ENCODE peak calls at places on chromosomes 2 and 18, in nine cellular contexts. One of them, this sample, is unnamed.

GRCh38 chr2:50116611-50117010 is 915.3 kb downstream of the NRXN1 start:
- DNase-seq in fibroblast of the aortic adventitia: no peak
- DNase-seq in C1 segment of cervical spinal cord: no peak
- DNase-seq in tibial artery: no peak
- DNase-seq in NCI-H2081: no peak
- DNase-seq in foreskin fibroblast: no peak
- DNase-seq in AG08395: no peak
- DNase-seq in right cardiac atrium: no peak
- DNase-seq in mesendoderm: no peak
- DNase-seq in this sample: no peak

GRCh38 chr2:10242451-10242850 is 60.3 kb upstream of the HPCAL1 start:
- DNase-seq in AG08395: no peak
- DNase-seq in foreskin fibroblast: no peak
- DNase-seq in C1 segment of cervical spinal cord: no peak
- DNase-seq in mesendoderm: no peak
- DNase-seq in right cardiac atrium: no peak
- DNase-seq in tibial artery: no peak
- DNase-seq in fibroblast of the aortic adventitia: no peak
- DNase-seq in NCI-H2081: no peak
- DNase-seq in this sample: no peak

GRCh38 chr18:49618741-49619392 is 57.0 kb downstream of the LIPG start:
- DNase-seq in right cardiac atrium: no peak
- DNase-seq in foreskin fibroblast: no peak
- DNase-seq in tibial artery: no peak
- DNase-seq in fibroblast of the aortic adventitia: peak; percentile 48
- DNase-seq in C1 segment of cervical spinal cord: no peak
- DNase-seq in AG08395: no peak
- DNase-seq in NCI-H2081: no peak
- DNase-seq in mesendoderm: peak; percentile 49
- DNase-seq in this sample: no peak

GRCh38 chr2:235850771-235851551 is 317.2 kb downstream of the GBX2 start:
- DNase-seq in C1 segment of cervical spinal cord: no peak
- DNase-seq in AG08395: no peak
- DNase-seq in fibroblast of the aortic adventitia: no peak
- DNase-seq in NCI-H2081: no peak
- DNase-seq in tibial artery: no peak
- DNase-seq in right cardiac atrium: no peak
- DNase-seq in mesendoderm: peak; percentile 5
- DNase-seq in foreskin fibroblast: no peak
- DNase-seq in this sample: no peak

GRCh38 chr2:172736419-172737174 is 952 bp downstream of the RAPGEF4 start:
- DNase-seq in fibroblast of the aortic adventitia: no peak
- DNase-seq in right cardiac atrium: no peak
- DNase-seq in tibial artery: no peak
- DNase-seq in NCI-H2081: peak; percentile 50
- DNase-seq in foreskin fibroblast: no peak
- DNase-seq in C1 segment of cervical spinal cord: no peak
- DNase-seq in AG08395: no peak
- DNase-seq in mesendoderm: no peak
- DNase-seq in this sample: no peak

GRCh38 chr18:77087391-77088141 is 45.0 kb downstream of the MBP start:
- DNase-seq in AG08395: peak; percentile 46
- DNase-seq in foreskin fibroblast: peak; percentile 36
- DNase-seq in mesendoderm: peak; percentile 69
- DNase-seq in NCI-H2081: no peak
- DNase-seq in tibial artery: no peak
- DNase-seq in right cardiac atrium: peak; percentile 88
- DNase-seq in fibroblast of the aortic adventitia: peak; percentile 66
- DNase-seq in C1 segment of cervical spinal cord: peak; percentile 38
- DNase-seq in this sample: peak; percentile 70

GRCh38 chr2:187429989-187430388 is 18.1 kb downstream of the CALCRL start:
- DNase-seq in C1 segment of cervical spinal cord: no peak
- DNase-seq in fibroblast of the aortic adventitia: peak; percentile 60
- DNase-seq in right cardiac atrium: no peak
- DNase-seq in foreskin fibroblast: peak; percentile 78
- DNase-seq in NCI-H2081: no peak
- DNase-seq in tibial artery: no peak
- DNase-seq in mesendoderm: no peak
- DNase-seq in AG08395: peak; percentile 62
- DNase-seq in this sample: no peak

GRCh38 chr2:160703648-160704585 is 210.3 kb upstream of the RBMS1 start:
- DNase-seq in fibroblast of the aortic adventitia: no peak
- DNase-seq in C1 segment of cervical spinal cord: no peak
- DNase-seq in right cardiac atrium: no peak
- DNase-seq in mesendoderm: peak; percentile 45
- DNase-seq in NCI-H2081: no peak
- DNase-seq in AG08395: no peak
- DNase-seq in tibial artery: peak; percentile 21
- DNase-seq in foreskin fibroblast: peak; percentile 25
- DNase-seq in this sample: no peak

GRCh38 chr2:233384811-233385488 is 30.7 kb downstream of the DGKD start:
- DNase-seq in NCI-H2081: no peak
- DNase-seq in fibroblast of the aortic adventitia: no peak
- DNase-seq in tibial artery: no peak
- DNase-seq in C1 segment of cervical spinal cord: no peak
- DNase-seq in AG08395: no peak
- DNase-seq in foreskin fibroblast: no peak
- DNase-seq in right cardiac atrium: peak; percentile 54
- DNase-seq in mesendoderm: no peak
- DNase-seq in this sample: peak; percentile 80

GRCh38 chr2:227164745-227165350 is 424 bp downstream of the COL4A3 start:
- DNase-seq in tibial artery: no peak
- DNase-seq in right cardiac atrium: peak; percentile 65
- DNase-seq in foreskin fibroblast: no peak
- DNase-seq in AG08395: no peak
- DNase-seq in fibroblast of the aortic adventitia: no peak
- DNase-seq in NCI-H2081: peak; percentile 23
- DNase-seq in mesendoderm: peak; percentile 46
- DNase-seq in C1 segment of cervical spinal cord: no peak
- DNase-seq in this sample: no peak

GRCh38 chr2:65710779-65711295 is 278.4 kb upstream of the SPRED2 start:
- DNase-seq in AG08395: peak; percentile 12
- DNase-seq in foreskin fibroblast: peak; percentile 1
- DNase-seq in tibial artery: no peak
- DNase-seq in C1 segment of cervical spinal cord: no peak
- DNase-seq in fibroblast of the aortic adventitia: no peak
- DNase-seq in NCI-H2081: no peak
- DNase-seq in right cardiac atrium: no peak
- DNase-seq in mesendoderm: peak; percentile 73
- DNase-seq in this sample: no peak

GRCh38 chr2:32559136-32559535 is 68.7 kb upstream of the TTC27 start:
- DNase-seq in tibial artery: no peak
- DNase-seq in AG08395: no peak
- DNase-seq in right cardiac atrium: no peak
- DNase-seq in foreskin fibroblast: peak; percentile 14
- DNase-seq in mesendoderm: no peak
- DNase-seq in C1 segment of cervical spinal cord: peak; percentile 25
- DNase-seq in NCI-H2081: no peak
- DNase-seq in fibroblast of the aortic adventitia: peak; percentile 83
- DNase-seq in this sample: no peak

GRCh38 chr18:35117951-35118411 is 76.8 kb downstream of the MAPRE2 start:
- DNase-seq in tibial artery: no peak
- DNase-seq in fibroblast of the aortic adventitia: peak; percentile 76
- DNase-seq in AG08395: peak; percentile 74
- DNase-seq in NCI-H2081: no peak
- DNase-seq in foreskin fibroblast: peak; percentile 55
- DNase-seq in mesendoderm: no peak
- DNase-seq in C1 segment of cervical spinal cord: no peak
- DNase-seq in right cardiac atrium: no peak
- DNase-seq in this sample: no peak

GRCh38 chr2:239175181-239175580 is 225.6 kb downstream of the HDAC4 start:
- DNase-seq in foreskin fibroblast: no peak
- DNase-seq in AG08395: no peak
- DNase-seq in tibial artery: no peak
- DNase-seq in right cardiac atrium: no peak
- DNase-seq in NCI-H2081: no peak
- DNase-seq in mesendoderm: no peak
- DNase-seq in C1 segment of cervical spinal cord: no peak
- DNase-seq in fibroblast of the aortic adventitia: no peak
- DNase-seq in this sample: no peak

GRCh38 chr18:68244786-68245185 is 470.1 kb downstream of the TMX3 start:
- DNase-seq in mesendoderm: no peak
- DNase-seq in fibroblast of the aortic adventitia: peak; percentile 47
- DNase-seq in right cardiac atrium: no peak
- DNase-seq in AG08395: no peak
- DNase-seq in C1 segment of cervical spinal cord: no peak
- DNase-seq in foreskin fibroblast: peak; percentile 42
- DNase-seq in NCI-H2081: no peak
- DNase-seq in tibial artery: no peak
- DNase-seq in this sample: no peak

GRCh38 chr18:57333941-57334340 is 18.4 kb upstream of the ST8SIA3 start:
- DNase-seq in NCI-H2081: no peak
- DNase-seq in AG08395: no peak
- DNase-seq in fibroblast of the aortic adventitia: no peak
- DNase-seq in right cardiac atrium: no peak
- DNase-seq in C1 segment of cervical spinal cord: no peak
- DNase-seq in tibial artery: no peak
- DNase-seq in foreskin fibroblast: no peak
- DNase-seq in mesendoderm: no peak
- DNase-seq in this sample: no peak

GRCh38 chr18:10378688-10379465 is 75.6 kb upstream of the APCDD1 start:
- DNase-seq in tibial artery: no peak
- DNase-seq in mesendoderm: no peak
- DNase-seq in C1 segment of cervical spinal cord: no peak
- DNase-seq in right cardiac atrium: no peak
- DNase-seq in AG08395: peak; percentile 69
- DNase-seq in NCI-H2081: no peak
- DNase-seq in fibroblast of the aortic adventitia: no peak
- DNase-seq in foreskin fibroblast: peak; percentile 80
- DNase-seq in this sample: no peak

GRCh38 chr2:39623916-39624315 is 41.8 kb upstream of the TMEM178A start:
- DNase-seq in C1 segment of cervical spinal cord: peak; percentile 45
- DNase-seq in fibroblast of the aortic adventitia: no peak
- DNase-seq in foreskin fibroblast: no peak
- DNase-seq in right cardiac atrium: peak; percentile 66
- DNase-seq in mesendoderm: no peak
- DNase-seq in AG08395: no peak
- DNase-seq in NCI-H2081: no peak
- DNase-seq in tibial artery: peak; percentile 32
- DNase-seq in this sample: no peak

GRCh38 chr18:10289265-10289664 is 165.2 kb upstream of the APCDD1 start:
- DNase-seq in mesendoderm: no peak
- DNase-seq in tibial artery: no peak
- DNase-seq in C1 segment of cervical spinal cord: no peak
- DNase-seq in NCI-H2081: no peak
- DNase-seq in AG08395: no peak
- DNase-seq in right cardiac atrium: no peak
- DNase-seq in foreskin fibroblast: no peak
- DNase-seq in fibroblast of the aortic adventitia: no peak
- DNase-seq in this sample: no peak

GRCh38 chr2:120512321-120512710 is 166.4 kb downstream of the INHBB start:
- DNase-seq in mesendoderm: no peak
- DNase-seq in AG08395: no peak
- DNase-seq in tibial artery: no peak
- DNase-seq in fibroblast of the aortic adventitia: no peak
- DNase-seq in C1 segment of cervical spinal cord: no peak
- DNase-seq in NCI-H2081: no peak
- DNase-seq in right cardiac atrium: no peak
- DNase-seq in foreskin fibroblast: no peak
- DNase-seq in this sample: no peak

GRCh38 chr18:41593276-41593675 is 361.8 kb upstream of the PIK3C3 start:
- DNase-seq in AG08395: peak; percentile 2
- DNase-seq in foreskin fibroblast: no peak
- DNase-seq in right cardiac atrium: no peak
- DNase-seq in mesendoderm: no peak
- DNase-seq in tibial artery: no peak
- DNase-seq in C1 segment of cervical spinal cord: no peak
- DNase-seq in NCI-H2081: no peak
- DNase-seq in fibroblast of the aortic adventitia: no peak
- DNase-seq in this sample: no peak

GRCh38 chr2:10963155-10963554 is 51.4 kb downstream of the KCNF1 start:
- DNase-seq in right cardiac atrium: no peak
- DNase-seq in foreskin fibroblast: no peak
- DNase-seq in AG08395: no peak
- DNase-seq in mesendoderm: no peak
- DNase-seq in NCI-H2081: no peak
- DNase-seq in tibial artery: peak; percentile 43
- DNase-seq in C1 segment of cervical spinal cord: peak; percentile 8
- DNase-seq in fibroblast of the aortic adventitia: no peak
- DNase-seq in this sample: no peak

GRCh38 chr2:181772777-181773176 is 92.5 kb upstream of the NEUROD1 start:
- DNase-seq in AG08395: no peak
- DNase-seq in tibial artery: no peak
- DNase-seq in fibroblast of the aortic adventitia: no peak
- DNase-seq in C1 segment of cervical spinal cord: no peak
- DNase-seq in right cardiac atrium: no peak
- DNase-seq in NCI-H2081: no peak
- DNase-seq in foreskin fibroblast: no peak
- DNase-seq in mesendoderm: no peak
- DNase-seq in this sample: no peak

GRCh38 chr2:173938700-173939384 is 26.3 kb downstream of the SP3 start:
- DNase-seq in AG08395: no peak
- DNase-seq in foreskin fibroblast: no peak
- DNase-seq in C1 segment of cervical spinal cord: no peak
- DNase-seq in NCI-H2081: no peak
- DNase-seq in right cardiac atrium: no peak
- DNase-seq in fibroblast of the aortic adventitia: no peak
- DNase-seq in tibial artery: no peak
- DNase-seq in mesendoderm: no peak
- DNase-seq in this sample: no peak

GRCh38 chr2:176677746-176678145 is 408.5 kb downstream of the MTX2 start:
- DNase-seq in NCI-H2081: no peak
- DNase-seq in AG08395: no peak
- DNase-seq in tibial artery: no peak
- DNase-seq in C1 segment of cervical spinal cord: no peak
- DNase-seq in mesendoderm: no peak
- DNase-seq in fibroblast of the aortic adventitia: no peak
- DNase-seq in right cardiac atrium: no peak
- DNase-seq in foreskin fibroblast: no peak
- DNase-seq in this sample: no peak

GRCh38 chr2:179917272-179917671 is 55.9 kb upstream of the ZNF385B start:
- DNase-seq in mesendoderm: no peak
- DNase-seq in foreskin fibroblast: peak; percentile 55
- DNase-seq in tibial artery: no peak
- DNase-seq in AG08395: peak; percentile 63
- DNase-seq in right cardiac atrium: no peak
- DNase-seq in NCI-H2081: no peak
- DNase-seq in fibroblast of the aortic adventitia: peak; percentile 90
- DNase-seq in C1 segment of cervical spinal cord: no peak
- DNase-seq in this sample: no peak

GRCh38 chr2:73766994-73767393 is 12.9 kb downstream of the DUSP11 start:
- DNase-seq in mesendoderm: no peak
- DNase-seq in C1 segment of cervical spinal cord: no peak
- DNase-seq in foreskin fibroblast: no peak
- DNase-seq in NCI-H2081: no peak
- DNase-seq in right cardiac atrium: no peak
- DNase-seq in tibial artery: no peak
- DNase-seq in fibroblast of the aortic adventitia: no peak
- DNase-seq in AG08395: no peak
- DNase-seq in this sample: no peak

GRCh38 chr2:236955675-236956618 is 129.7 kb upstream of the COPS8 start:
- DNase-seq in foreskin fibroblast: no peak
- DNase-seq in tibial artery: no peak
- DNase-seq in C1 segment of cervical spinal cord: no peak
- DNase-seq in fibroblast of the aortic adventitia: peak; percentile 14
- DNase-seq in NCI-H2081: no peak
- DNase-seq in AG08395: no peak
- DNase-seq in mesendoderm: peak; percentile 97
- DNase-seq in right cardiac atrium: no peak
- DNase-seq in this sample: no peak

GRCh38 chr2:232336956-232337700 is 41.4 kb upstream of the ALPP start:
- DNase-seq in AG08395: no peak
- DNase-seq in fibroblast of the aortic adventitia: no peak
- DNase-seq in mesendoderm: no peak
- DNase-seq in C1 segment of cervical spinal cord: no peak
- DNase-seq in tibial artery: peak; percentile 10
- DNase-seq in NCI-H2081: no peak
- DNase-seq in right cardiac atrium: no peak
- DNase-seq in foreskin fibroblast: no peak
- DNase-seq in this sample: peak; percentile 34

GRCh38 chr2:234412726-234413125 is 84.2 kb downstream of the ARL4C start:
- DNase-seq in tibial artery: no peak
- DNase-seq in mesendoderm: no peak
- DNase-seq in right cardiac atrium: no peak
- DNase-seq in C1 segment of cervical spinal cord: no peak
- DNase-seq in fibroblast of the aortic adventitia: peak; percentile 71
- DNase-seq in AG08395: peak; percentile 78
- DNase-seq in NCI-H2081: no peak
- DNase-seq in foreskin fibroblast: no peak
- DNase-seq in this sample: no peak

GRCh38 chr2:241140445-241140840 is 8.8 kb downstream of the PASK start:
- DNase-seq in fibroblast of the aortic adventitia: no peak
- DNase-seq in mesendoderm: no peak
- DNase-seq in C1 segment of cervical spinal cord: no peak
- DNase-seq in right cardiac atrium: no peak
- DNase-seq in AG08395: no peak
- DNase-seq in NCI-H2081: no peak
- DNase-seq in foreskin fibroblast: no peak
- DNase-seq in tibial artery: no peak
- DNase-seq in this sample: no peak